ENCODE peak calls at places on chromosomes 1 and 21, in four cellular contexts. U, F, X and A are unnamed samples.

GRCh38 chr1:211378844-211379243 is 52.2 kb downstream of the TRAF5 start:
- DNase-seq in U (no peak), F (no peak), X (no peak), A (peak)

GRCh38 chr1:6260961-6261614 is at the start of gene GPR153:
- DNase-seq in U (peak), F (no peak), X (no peak), A (no peak)

GRCh38 chr1:162136760-162137537 is 67.5 kb downstream of the NOS1AP start:
- DNase-seq in U (no peak), F (no peak), X (no peak), A (peak)

GRCh38 chr1:40606160-40606559 is 59.3 kb downstream of the RIMS3 start:
- DNase-seq in U (no peak), F (no peak), X (no peak), A (no peak)

GRCh38 chr1:180854001-180854400 is 58.7 kb upstream of the KIAA1614 start:
- DNase-seq in U (no peak), F (no peak), X (no peak), A (no peak)

GRCh38 chr1:93177991-93178390 is 2.2 kb downstream of the TMED5 start:
- DNase-seq in U (no peak), F (no peak), X (no peak), A (peak)

GRCh38 chr1:156898151-156898550 is 4.6 kb downstream of the PEAR1 start:
- DNase-seq in U (peak), F (peak), X (peak), A (no peak)

GRCh38 chr1:67754526-67754920 is 69.5 kb downstream of the GADD45A start:
- DNase-seq in U (no peak), F (no peak), X (no peak), A (no peak)

GRCh38 chr1:10510520-10511493 is 36.1 kb downstream of the PEX14 start:
- DNase-seq in U (no peak), F (peak), X (peak), A (peak)

GRCh38 chr1:20185834-20186782 is at the start of the genes PLA2G2C and UBXN10:
- DNase-seq in U (peak), F (peak), X (peak), A (no peak)

GRCh38 chr1:221435510-221435909 is 306.4 kb downstream of the DUSP10 start:
- DNase-seq in U (no peak), F (no peak), X (no peak), A (peak)

GRCh38 chr1:172180886-172181285 is 239.6 kb upstream of the C1orf105 start:
- DNase-seq in U (peak), F (peak), X (no peak), A (peak)

GRCh38 chr1:246428542-246429308 is 78.4 kb downstream of the SMYD3 start:
- DNase-seq in U (no peak), F (no peak), X (no peak), A (peak)

GRCh38 chr1:228059536-228060457 is 22.7 kb upstream of the ARF1 start:
- DNase-seq in U (no peak), F (peak), X (peak), A (no peak)

GRCh38 chr1:228061411-228062084 is 21.0 kb upstream of the ARF1 start:
- DNase-seq in U (no peak), F (peak), X (no peak), A (no peak)

GRCh38 chr1:228058981-228059535 is 23.4 kb upstream of the ARF1 start:
- DNase-seq in U (peak), F (peak), X (no peak), A (no peak)

GRCh38 chr1:228062085-228062791 is 20.3 kb upstream of the ARF1 start:
- DNase-seq in U (no peak), F (peak), X (no peak), A (no peak)

DNA sequence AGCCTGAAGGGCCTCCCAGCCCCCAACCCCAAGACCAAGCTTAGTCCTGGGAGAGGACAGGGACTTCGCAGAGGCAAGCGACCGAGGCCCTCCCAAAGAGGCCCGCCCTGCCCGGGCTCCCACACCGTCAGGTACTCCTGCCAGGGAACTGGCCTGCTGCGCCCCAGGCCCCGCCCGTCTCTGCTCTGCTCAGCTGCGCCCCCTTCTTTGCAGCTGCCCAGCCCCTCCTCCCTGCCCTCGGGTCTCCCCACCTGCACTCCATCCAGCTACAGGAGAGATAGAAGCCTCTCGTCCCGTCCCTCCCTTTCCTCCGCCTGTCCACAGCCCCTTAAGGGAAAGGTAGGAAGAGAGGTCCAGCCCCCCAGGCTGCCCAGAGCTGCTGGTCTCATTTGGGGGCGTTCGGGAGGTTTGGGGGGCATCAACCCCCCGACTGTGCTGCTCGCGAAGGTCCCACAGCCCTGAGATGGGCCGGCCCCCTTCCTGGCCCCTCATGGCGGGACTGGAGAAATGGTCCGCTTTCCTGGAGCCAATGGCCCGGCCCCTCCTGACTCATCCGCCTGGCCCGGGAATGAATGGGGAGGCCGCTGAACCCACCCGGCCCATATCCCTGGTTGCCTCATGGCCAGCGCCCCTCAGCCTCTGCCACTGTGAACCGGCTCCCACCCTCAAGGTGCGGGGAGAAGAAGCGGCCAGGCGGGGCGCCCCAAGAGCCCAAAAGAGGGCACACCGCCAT is 21.9 kb upstream of the ARF1 start:
- DNase-seq in U (no peak), F (peak), X (no peak), A (no peak)
- TF ChIP-seq CTCF in U (no peak), F (no peak), X (no peak), A (no peak)

DNA sequence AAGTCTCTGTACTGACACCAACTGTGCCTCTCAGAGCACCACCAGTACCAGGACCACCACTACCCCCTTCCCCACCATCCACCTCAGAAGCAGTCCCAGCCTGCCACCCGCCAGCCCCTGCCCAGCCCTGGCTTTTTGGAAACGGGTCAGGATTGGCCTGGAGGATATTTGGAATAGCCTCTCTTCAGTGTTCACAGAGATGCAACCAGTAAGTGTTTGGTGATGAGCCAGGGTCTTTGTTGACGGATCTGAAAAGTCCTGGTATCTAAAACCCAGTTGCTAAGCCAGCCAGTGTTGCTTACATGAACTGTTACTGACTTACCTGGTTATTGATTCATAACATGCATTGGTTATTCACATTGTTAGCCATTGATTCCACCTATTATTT is 1.1 kb downstream of the C1orf56 start:
- DNase-seq in U (no peak), F (no peak), X (no peak), A (no peak)
- H3K4me3 ChIP-seq in U (peak), F (peak), X (peak), A (peak)

DNA sequence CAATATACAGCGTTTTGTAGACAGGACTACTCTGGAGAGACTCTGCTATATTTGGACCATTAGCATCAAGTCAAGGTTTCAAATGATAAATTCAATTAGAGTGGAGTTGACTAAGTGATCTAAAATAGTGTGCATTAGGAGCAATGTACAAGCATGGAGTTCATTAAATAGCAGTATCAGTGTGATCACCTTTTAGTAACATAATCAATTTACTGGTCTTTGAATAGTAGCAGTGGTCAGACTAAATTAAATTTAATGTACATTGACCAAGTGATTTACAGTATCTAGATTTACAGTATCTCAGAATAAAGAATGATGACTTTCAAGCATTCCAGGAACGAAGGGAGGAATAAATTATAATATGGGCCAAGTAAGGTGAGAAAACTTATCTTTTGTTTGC is 489.6 kb upstream of the ADGRL4 start:
- DNase-seq in U (no peak), F (no peak), X (no peak), A (no peak)
- TF ChIP-seq CTCF in U (no peak), F (no peak), X (no peak), A (no peak)

GRCh38 chr21:36744560-36745231 is 45.8 kb downstream of the SIM2 start:
- DNase-seq in U (no peak), F (no peak), X (peak), A (no peak)
- H3K4me3 ChIP-seq in U (no peak), F (no peak), X (peak), A (no peak)